ENCODE peak calls at places on chromosome 6, in six cellular contexts. E, A, B, W, P and M are unnamed samples. For H3K9me3, the result is how much of the 10 kb centered on the place peaks cover.

GRCh38 chr6:54802775-54803631 is 43.6 kb upstream of the FAM83B start:
- DNase-seq in E (no peak), A (no peak), B (no peak), W (no peak), P (no peak), M (no peak)

GRCh38 chr6:111050265-111051023 is 36.9 kb upstream of the SLC16A10 start:
- DNase-seq in E (no peak), A (no peak), B (no peak), W (no peak), P (no peak), M (no peak)

GRCh38 chr6:19309661-19310060 is 527.5 kb upstream of the ID4 start:
- DNase-seq in E (no peak), A (no peak), B (no peak), W (no peak), P (no peak), M (no peak)

GRCh38 chr6:45105170-45105820 is 222.8 kb upstream of the RUNX2 start:
- DNase-seq in E (no peak), A (no peak), B (no peak), W (no peak), P (no peak), M (no peak)

GRCh38 chr6:28922841-28923317 is 906 bp downstream of the TRIM27 start:
- DNase-seq in E (no peak), A (no peak), B (peak), W (peak), P (peak), M (no peak)

GRCh38 chr6:119006972-119007371 is 71.5 kb downstream of the FAM184A start:
- DNase-seq in E (no peak), A (no peak), B (no peak), W (no peak), P (no peak), M (no peak)

GRCh38 chr6:19668710-19669109 is 168.5 kb upstream of the ID4 start:
- DNase-seq in E (no peak), A (no peak), B (no peak), W (no peak), P (no peak), M (no peak)

GRCh38 chr6:49892280-49892679 is 25.9 kb upstream of the CRISP1 start:
- DNase-seq in E (no peak), A (no peak), B (no peak), W (no peak), P (no peak), M (no peak)

GRCh38 chr6:84916704-84917103 is 152.3 kb upstream of the TBX18 start:
- DNase-seq in E (no peak), A (no peak), B (no peak), W (no peak), P (no peak), M (no peak)

GRCh38 chr6:141675957-141676356 is 456.8 kb upstream of the GJE1 start:
- DNase-seq in E (no peak), A (no peak), B (no peak), W (no peak), P (no peak), M (no peak)

GRCh38 chr6:150016324-150017185 is 8.8 kb downstream of the RAET1L start:
- DNase-seq in E (no peak), A (no peak), B (peak), W (peak), P (peak), M (no peak)

GRCh38 chr6:167443098-167443680 is 118.3 kb downstream of the TTLL2 start:
- DNase-seq in E (no peak), A (no peak), B (no peak), W (no peak), P (no peak), M (no peak)
- H3K9me3 ChIP-seq in E (under half), A (under half), B (under half), W (under half), P (under half), M (under half)

DNA sequence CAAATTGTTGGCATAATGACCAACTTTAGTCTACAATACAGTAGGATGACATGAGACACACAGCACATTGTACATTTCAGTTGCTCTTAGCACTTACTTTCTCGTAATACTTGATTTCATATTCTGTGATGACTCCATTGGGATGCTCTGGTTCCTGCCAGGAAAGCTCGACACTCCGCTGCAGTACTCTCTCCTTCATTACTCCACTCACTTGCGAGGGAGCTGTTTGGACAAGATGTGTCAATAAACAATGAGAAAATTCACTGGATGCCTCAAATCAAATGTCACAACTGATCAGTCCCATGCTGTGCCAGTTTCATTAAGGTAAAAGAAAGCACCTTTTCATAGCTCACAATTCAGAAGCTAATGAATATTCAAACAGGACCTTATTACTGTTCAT is 147.2 kb downstream of the EPHA7 start:
- DNase-seq in E (no peak), A (no peak), B (no peak), W (no peak), P (no peak), M (no peak)
- TF ChIP-seq POLR2AphosphoS5 in E (no peak), A (no peak), B (no peak), W (no peak), P (no peak), M (no peak)

GRCh38 chr6:10495014-10495413 is 26.1 kb upstream of the GCNT2 start:
- DNase-seq in E (no peak), A (no peak), B (no peak), W (no peak), P (no peak), M (no peak)
- TF ChIP-seq CTCF in E (no peak), A (no peak), B (no peak), W (no peak), P (no peak), M (no peak)

GRCh38 chr6:22124756-22125155 is 172.1 kb downstream of the PRL start:
- DNase-seq in E (no peak), A (no peak), B (no peak), W (no peak), P (no peak), M (no peak)

GRCh38 chr6:22129751-22130150 is 167.1 kb downstream of the PRL start:
- DNase-seq in E (no peak), A (no peak), B (no peak), W (no peak), P (no peak), M (no peak)

GRCh38 chr6:22132662-22133061 is 164.2 kb downstream of the PRL start:
- DNase-seq in E (no peak), A (no peak), B (no peak), W (no peak), P (no peak), M (no peak)

GRCh38 chr6:22126910-22127309 is 169.9 kb downstream of the PRL start:
- DNase-seq in E (no peak), A (no peak), B (no peak), W (no peak), P (no peak), M (no peak)
- H3K9me3 ChIP-seq in E (under half), A (under half), B (under half), W (under half), P (under half), M (under half)

GRCh38 chr6:13766201-13766634 is 48.1 kb downstream of the MCUR1 start:
- DNase-seq in E (peak), A (no peak), B (no peak), W (no peak), P (no peak), M (no peak)

GRCh38 chr6:13764996-13765395 is 49.4 kb downstream of the MCUR1 start:
- DNase-seq in E (peak), A (no peak), B (no peak), W (no peak), P (no peak), M (no peak)

GRCh38 chr6:13765570-13765969 is 48.8 kb downstream of the MCUR1 start:
- DNase-seq in E (peak), A (no peak), B (no peak), W (no peak), P (no peak), M (no peak)

GRCh38 chr6:13769034-13769654 is 45.2 kb downstream of the MCUR1 start:
- DNase-seq in E (no peak), A (no peak), B (no peak), W (no peak), P (peak), M (no peak)

DNA sequence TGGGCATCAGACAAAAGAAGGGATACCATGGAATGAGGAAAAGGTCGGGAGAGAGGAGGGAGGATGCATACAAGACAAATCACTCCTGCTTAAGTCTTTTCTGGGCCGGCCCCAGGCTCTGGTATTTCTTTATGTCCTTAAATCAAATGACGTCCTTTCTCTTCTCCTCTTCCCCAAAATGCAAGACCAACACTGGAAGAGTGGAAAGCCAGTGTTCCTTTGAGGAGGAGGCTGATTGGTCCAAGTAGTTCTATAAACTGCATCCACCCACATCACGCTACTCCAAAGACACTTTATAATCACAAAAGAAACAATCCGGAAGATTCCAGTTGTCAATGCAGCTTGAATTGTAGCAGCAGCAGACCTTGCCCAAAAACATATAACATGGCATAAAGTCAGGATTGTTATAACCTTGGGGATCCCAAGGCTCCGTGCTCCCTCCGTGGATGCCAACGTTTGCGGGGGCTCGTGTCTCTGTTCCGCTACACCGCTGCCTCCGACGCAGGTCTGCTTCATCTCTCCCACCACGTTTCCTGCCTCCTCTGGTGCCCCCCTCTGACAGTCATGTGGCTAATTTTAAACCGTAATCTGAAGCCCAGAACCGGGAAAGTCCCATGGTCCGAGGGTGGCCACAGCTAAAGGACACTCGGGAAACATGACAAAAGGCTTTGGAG is 47.1 kb downstream of the MCUR1 start:
- DNase-seq in E (peak), A (no peak), B (peak), W (peak), P (no peak), M (peak)
- TF ChIP-seq POLR2AphosphoS5 in E (peak), A (no peak), B (no peak), W (no peak), P (peak), M (no peak)

DNA sequence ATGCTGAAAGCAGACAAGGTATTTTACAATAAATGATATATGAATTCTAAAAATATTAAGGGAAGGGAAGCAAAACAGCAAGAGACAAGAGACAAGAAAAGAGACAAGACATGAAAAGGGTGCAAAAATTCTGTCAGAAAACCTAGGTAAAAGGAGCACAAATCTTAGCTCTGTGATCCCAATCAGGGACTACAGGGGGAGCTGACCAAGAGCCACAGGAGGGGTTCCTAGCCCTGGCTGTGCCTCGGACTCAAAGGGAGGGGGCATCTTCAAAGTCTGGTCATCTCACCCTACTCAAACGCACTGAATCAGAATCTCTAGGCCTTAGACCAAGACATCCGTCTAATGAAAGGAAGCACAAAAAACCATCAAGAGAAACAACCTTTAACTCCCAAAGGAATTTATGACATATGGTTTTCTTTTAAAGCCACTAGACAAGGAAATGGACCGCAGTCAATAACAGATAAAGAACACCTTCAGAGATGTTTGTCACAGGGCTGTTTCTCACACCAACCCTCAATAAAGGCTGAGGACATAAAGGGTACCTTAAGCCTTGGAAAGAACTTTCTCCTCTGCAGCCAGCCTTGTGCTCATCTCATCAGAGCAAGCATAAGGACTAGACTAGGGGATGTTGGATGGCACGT is 130.4 kb upstream of the CDYL start:
- DNase-seq in E (no peak), A (no peak), B (no peak), W (no peak), P (no peak), M (no peak)
- TF ChIP-seq CTCF in E (no peak), A (no peak), B (no peak), W (no peak), P (no peak), M (no peak)

DNA sequence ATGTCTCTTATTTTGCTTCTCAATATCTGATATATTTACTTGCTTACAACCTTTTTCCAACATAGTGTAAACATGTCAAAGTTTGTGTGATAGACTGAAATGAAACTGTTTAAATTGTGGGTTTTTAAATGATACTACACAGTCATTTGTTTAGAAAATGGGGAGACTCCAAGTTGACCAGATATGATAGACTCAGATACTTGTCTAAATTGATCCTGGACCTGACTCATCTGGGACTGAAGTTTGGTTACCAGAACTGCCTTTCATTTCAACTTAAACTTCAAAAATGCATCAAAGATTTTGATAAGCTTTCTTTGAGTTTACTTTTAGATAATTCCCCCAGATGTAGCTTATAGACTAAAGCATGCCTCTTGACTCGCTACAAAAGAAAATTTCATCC is 27.0 kb upstream of the PRL start:
- DNase-seq in E (no peak), A (no peak), B (no peak), W (no peak), P (no peak), M (no peak)
- H3K9me3 ChIP-seq in E (under half), A (under half), B (under half), W (under half), P (under half), M (under half)

GRCh38 chr6:136763255-136763654 is 29.0 kb downstream of the MAP3K5 start:
- DNase-seq in E (no peak), A (no peak), B (no peak), W (no peak), P (no peak), M (no peak)

GRCh38 chr6:136761227-136761922 is 30.9 kb downstream of the MAP3K5 start:
- DNase-seq in E (no peak), A (peak), B (no peak), W (peak), P (no peak), M (no peak)

GRCh38 chr6:136763716-136764521 is 28.4 kb downstream of the MAP3K5 start:
- DNase-seq in E (no peak), A (no peak), B (no peak), W (no peak), P (no peak), M (no peak)

GRCh38 chr6:136764522-136764993 is 27.7 kb downstream of the MAP3K5 start:
- DNase-seq in E (no peak), A (no peak), B (no peak), W (no peak), P (no peak), M (no peak)

GRCh38 chr6:136762022-136762975 is 30.0 kb downstream of the MAP3K5 start:
- DNase-seq in E (no peak), A (no peak), B (no peak), W (no peak), P (no peak), M (no peak)
- TF ChIP-seq POLR2AphosphoS5 in E (no peak), A (no peak), B (no peak), W (no peak), P (no peak), M (no peak)

GRCh38 chr6:165599596-165600487 is 63.2 kb downstream of the PDE10A start:
- DNase-seq in E (no peak), A (no peak), B (no peak), W (no peak), P (no peak), M (peak)
- TF ChIP-seq CTCF in E (no peak), A (no peak), B (no peak), W (no peak), P (no peak), M (no peak)